ENCODE peak calls at places on chromosomes 2 and 18, in four cellular contexts. I is midbrain, M is amygdala, P is left lobe of liver. F is an unnamed sample.

GRCh38 chr2:224284134-224284946 is 117.6 kb downstream of the FAM124B start:
- DNase-seq in I (peak), M (no peak), P (no peak), F (no peak)

GRCh38 chr2:170554278-170554955 is 160.7 kb upstream of the SP5 start:
- DNase-seq in I (no peak), M (no peak), P (peak), F (no peak)

GRCh38 chr2:218985021-218985324 is at the start of gene FEV:
- DNase-seq in I (no peak), M (no peak), P (no peak), F (no peak)

GRCh38 chr2:233832414-233832813 is 21.9 kb downstream of the HJURP start:
- DNase-seq in I (no peak), M (no peak), P (no peak), F (no peak)

GRCh38 chr2:21103274-21103891 is 20.4 kb upstream of the TDRD15 start:
- DNase-seq in I (no peak), M (no peak), P (no peak), F (no peak)

GRCh38 chr2:122639176-122639575 is 883.7 kb downstream of the TSN start:
- DNase-seq in I (no peak), M (no peak), P (no peak), F (no peak)

GRCh38 chr18:49185636-49186035 is 234.9 kb upstream of the SMAD7 start:
- DNase-seq in I (no peak), M (no peak), P (no peak), F (no peak)

GRCh38 chr18:23258566-23259265 is 123.4 kb downstream of the CABLES1 start:
- DNase-seq in I (no peak), M (no peak), P (no peak), F (no peak)

GRCh38 chr2:11275910-11276309 is 68.5 kb downstream of the ROCK2 start:
- DNase-seq in I (no peak), M (no peak), P (no peak), F (no peak)

GRCh38 chr18:13608791-13609552 is 117.4 kb downstream of the FAM210A start:
- DNase-seq in I (no peak), M (no peak), P (no peak), F (no peak)

GRCh38 chr18:73004260-73004659 is 136.5 kb upstream of the NETO1 start:
- DNase-seq in I (no peak), M (no peak), P (no peak), F (no peak)

GRCh38 chr2:105769504-105769903 is 24.8 kb downstream of the NCK2 start:
- DNase-seq in I (no peak), M (no peak), P (no peak), F (no peak)

GRCh38 chr2:86622409-86622877 is 1.2 kb downstream of the RNF103 start:
- DNase-seq in I (no peak), M (no peak), P (no peak), F (no peak)

GRCh38 chr2:174003635-174004310 is 38.6 kb upstream of the SP3 start:
- DNase-seq in I (no peak), M (no peak), P (peak), F (no peak)

F was measured in occipital lobe.